ENCODE peak calls at places on chromosome 1, in nine cellular contexts. J is CD8-positive, alpha-beta T cell; H is mesothelial cell of epicardium; Z is HCT116; O is astrocyte of the spinal cord; X is IMR-90; V is fibroblast of pulmonary artery; Y is HFF-Myc; R is H9. E is an unnamed sample.

GRCh38 chr1:245153645-245154428 is 948 bp upstream of the KIF26B start:
- DNase-seq in J (no peak), H (no peak), Z (no peak), O (peak; percentile 23), X (no peak), V (no peak), Y (no peak), R (peak; percentile 45), E (no peak)

GRCh38 chr1:4664601-4665000 is 10.2 kb downstream of the AJAP1 start:
- DNase-seq in J (no peak), H (no peak), Z (no peak), O (no peak), X (no peak), V (no peak), Y (no peak), R (no peak), E (no peak)

GRCh38 chr1:38527373-38527966 is 332.1 kb downstream of the RRAGC start:
- DNase-seq in J (peak; percentile 53), H (no peak), Z (peak; percentile 37), O (no peak), X (no peak), V (no peak), Y (no peak), R (peak; percentile 44), E (peak; percentile 21)

GRCh38 chr1:194535369-194535768 is 1349.0 kb upstream of the B3GALT2 start:
- DNase-seq in J (no peak), H (peak; percentile 19), Z (no peak), O (no peak), X (no peak), V (no peak), Y (peak; percentile 42), R (peak; percentile 70), E (peak; percentile 8)

GRCh38 chr1:10431065-10431730 is 965 bp downstream of the CENPS start:
- DNase-seq in J (no peak), H (no peak), Z (no peak), O (no peak), X (no peak), V (no peak), Y (no peak), R (no peak), E (no peak)

GRCh38 chr1:59204001-59204400 is 92.9 kb upstream of the FGGY start:
- DNase-seq in J (no peak), H (no peak), Z (no peak), O (no peak), X (peak; percentile 32), V (peak; percentile 82), Y (no peak), R (no peak), E (no peak)

GRCh38 chr1:204376919-204377799 is 17.4 kb upstream of the PLEKHA6 start:
- DNase-seq in J (no peak), H (no peak), Z (peak; percentile 33), O (no peak), X (no peak), V (no peak), Y (no peak), R (no peak), E (no peak)

GRCh38 chr1:156498447-156499193 is 2.0 kb downstream of the MEF2D start:
- DNase-seq in J (no peak), H (no peak), Z (no peak), O (peak; percentile 61), X (peak; percentile 72), V (peak; percentile 61), Y (no peak), R (no peak), E (no peak)

GRCh38 chr1:26041401-26041800 is 4.5 kb downstream of the SLC30A2 start:
- DNase-seq in J (no peak), H (no peak), Z (no peak), O (no peak), X (no peak), V (no peak), Y (no peak), R (no peak), E (no peak)

GRCh38 chr1:92877081-92877711 is 45.4 kb downstream of the RPL5 start:
- DNase-seq in J (no peak), H (no peak), Z (no peak), O (no peak), X (no peak), V (no peak), Y (no peak), R (no peak), E (no peak)

GRCh38 chr1:39391741-39392679 is 99.4 kb upstream of the BMP8A start:
- DNase-seq in J (no peak), H (no peak), Z (no peak), O (peak; percentile 93), X (peak; percentile 90), V (peak; percentile 92), Y (peak; percentile 56), R (no peak), E (no peak)

GRCh38 chr1:63773496-63773814 is 362 bp upstream of the ROR1 start:
- DNase-seq in J (no peak), H (no peak), Z (no peak), O (no peak), X (no peak), V (no peak), Y (no peak), R (no peak), E (no peak)

GRCh38 chr1:167439301-167439988 is 78.9 kb downstream of the CD247 start:
- DNase-seq in J (peak; percentile 56), H (no peak), Z (no peak), O (peak; percentile 45), X (peak; percentile 28), V (peak; percentile 48), Y (no peak), R (peak; percentile 75), E (no peak)

DNA sequence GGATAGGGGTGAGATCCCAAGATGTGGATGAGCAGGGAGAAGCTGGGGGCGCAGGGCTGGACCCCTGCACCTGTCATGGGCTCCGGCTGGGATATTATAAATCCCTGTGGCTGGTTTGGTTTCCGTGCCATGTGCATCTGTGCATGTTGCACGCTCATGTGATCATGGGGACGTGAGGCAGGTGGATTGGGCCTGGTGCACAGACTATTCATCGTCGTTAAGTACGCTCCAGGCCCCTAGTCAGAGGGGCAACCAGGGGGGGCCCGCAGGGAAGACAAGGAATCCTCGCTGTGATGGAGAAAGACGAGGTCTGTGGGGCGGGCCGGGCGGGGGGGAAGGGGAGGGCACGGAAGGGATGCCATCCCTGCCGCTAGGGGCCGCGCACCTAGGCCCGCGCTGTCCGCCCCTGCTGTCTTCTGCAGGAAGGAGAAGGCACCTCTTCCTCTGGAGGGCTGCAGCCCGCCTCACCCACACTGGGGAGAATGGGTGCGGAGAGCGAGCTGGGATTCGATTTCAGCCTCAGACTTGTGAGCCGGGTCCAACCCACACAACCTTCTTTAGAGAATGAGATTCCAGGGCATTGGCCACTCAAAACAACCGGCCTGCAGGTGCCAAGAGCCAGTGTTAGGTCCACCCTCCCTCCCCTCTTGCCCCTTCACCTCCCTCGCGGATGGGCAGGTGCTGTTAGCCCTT is 766 bp upstream of the LRP8 start:
- DNase-seq in J (no peak), H (no peak), Z (no peak), O (no peak), X (no peak), V (no peak), Y (no peak), R (peak; percentile 73), E (no peak)
- TF ChIP-seq CTCF in J (no peak), H (no peak), Z (no peak), O (peak; percentile 5), X (no peak), V (no peak), Y (peak; percentile 6), R (peak; percentile 81), E (no peak)

DNA sequence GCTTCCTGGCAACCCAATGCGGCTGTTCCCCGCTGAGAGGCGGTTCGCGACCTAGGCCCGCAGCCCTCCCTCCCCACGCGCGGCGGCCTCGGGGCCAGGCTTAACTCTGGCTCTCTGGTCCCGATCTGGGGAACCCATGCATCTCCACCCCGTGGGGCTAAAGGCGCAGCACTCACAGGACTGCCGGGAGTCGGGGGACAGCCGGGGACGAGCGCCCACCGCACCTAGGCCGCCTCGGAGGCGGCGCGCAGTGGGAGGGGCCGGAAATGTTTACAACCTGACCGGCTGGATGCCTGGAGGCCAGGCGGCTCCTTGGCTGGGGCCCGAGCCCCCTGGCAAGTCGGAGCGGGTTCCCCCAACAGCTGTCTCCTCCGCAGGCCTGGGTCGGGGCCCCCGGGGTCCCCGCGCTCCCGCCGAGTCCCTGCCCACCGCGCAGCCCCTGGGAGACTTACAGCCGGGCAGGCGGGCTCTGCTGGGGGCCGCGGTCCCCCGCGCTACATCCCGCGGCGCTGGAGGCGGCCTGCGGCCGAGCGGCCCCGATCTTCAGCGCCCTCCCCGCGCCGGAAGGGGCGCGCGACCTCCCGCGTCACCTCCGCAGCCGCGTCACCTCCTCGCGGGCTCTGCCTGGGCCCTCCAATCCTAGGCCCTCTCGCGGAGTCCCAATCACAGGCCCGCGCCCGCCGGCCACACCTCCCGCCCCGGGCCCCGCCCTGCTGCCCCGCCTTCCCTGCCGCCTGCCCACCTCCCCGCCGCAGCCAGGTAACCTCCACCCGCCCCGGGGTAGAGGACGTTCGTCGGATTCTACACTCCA is at the start of gene ADIPOR1:
- DNase-seq in J (peak; percentile 94), H (peak; percentile 81), Z (peak; percentile 66), O (peak; percentile 83), X (peak; percentile 78), V (peak; percentile 83), Y (no peak), R (peak; percentile 95), E (peak; percentile 53)
- TF ChIP-seq CTCF in J (no peak), H (no peak), Z (no peak), O (no peak), X (peak; percentile 11), V (no peak), Y (no peak), R (peak; percentile 31), E (no peak)

GRCh38 chr1:165129568-165130164 is 226.8 kb downstream of the LMX1A start:
- DNase-seq in J (no peak), H (peak; percentile 56), Z (peak; percentile 51), O (peak; percentile 14), X (peak; percentile 9), V (peak; percentile 42), Y (no peak), R (peak; percentile 89), E (peak; percentile 26)
- TF ChIP-seq CTCF in J (no peak), H (peak; percentile 49), Z (peak; percentile 79), O (peak; percentile 53), X (peak; percentile 39), V (peak; percentile 58), Y (peak; percentile 67), R (peak; percentile 83), E (peak; percentile 94)

GRCh38 chr1:200981278-200981677 is 42.2 kb downstream of the KIF21B start:
- DNase-seq in J (no peak), H (no peak), Z (no peak), O (no peak), X (no peak), V (no peak), Y (no peak), R (no peak), E (no peak)

GRCh38 chr1:200982071-200982945 is 41.2 kb downstream of the KIF21B start:
- DNase-seq in J (no peak), H (no peak), Z (no peak), O (no peak), X (peak; percentile 52), V (peak; percentile 66), Y (no peak), R (no peak), E (no peak)

GRCh38 chr1:200980452-200980772 is 43.1 kb downstream of the KIF21B start:
- DNase-seq in J (no peak), H (no peak), Z (no peak), O (no peak), X (no peak), V (no peak), Y (no peak), R (no peak), E (no peak)

GRCh38 chr1:200980873-200981272 is 42.6 kb downstream of the KIF21B start:
- DNase-seq in J (no peak), H (no peak), Z (no peak), O (no peak), X (no peak), V (no peak), Y (no peak), R (no peak), E (no peak)

GRCh38 chr1:200979574-200980451 is 43.7 kb downstream of the KIF21B start:
- DNase-seq in J (peak; percentile 50), H (no peak), Z (peak; percentile 12), O (no peak), X (no peak), V (peak; percentile 18), Y (no peak), R (peak; percentile 80), E (no peak)
- TF ChIP-seq CTCF in J (peak; percentile 66), H (peak; percentile 53), Z (peak; percentile 89), O (peak; percentile 67), X (peak; percentile 27), V (peak; percentile 44), Y (peak; percentile 79), R (peak; percentile 95), E (peak; percentile 72)